ENCODE peak calls at places on chromosome 5, in six cellular contexts. Z, Q, N, J, I and M are unnamed samples.

GRCh38 chr5:68898961-68899471 is 194.8 kb upstream of the SLC30A5 start:
- DNase-seq in I (no peak), Q (peak), N (no peak), Z (no peak), J (peak), M (no peak)

GRCh38 chr5:78549043-78549442 is 99.5 kb downstream of the LHFPL2 start:
- DNase-seq in I (no peak), Q (peak), Z (no peak), N (no peak), J (no peak), M (no peak)

GRCh38 chr5:160198886-160199409 is 30.4 kb upstream of the FABP6 start:
- DNase-seq in Z (peak), I (no peak), J (no peak), Q (no peak), N (no peak), M (no peak)

GRCh38 chr5:158979749-158980521 is 119.8 kb downstream of the EBF1 start:
- DNase-seq in Z (peak), N (no peak), I (no peak), J (no peak), Q (peak), M (no peak)

GRCh38 chr5:179485845-179486575 is 64.3 kb upstream of the RUFY1 start:
- DNase-seq in I (no peak), Q (no peak), Z (no peak), N (no peak), J (peak), M (no peak)

GRCh38 chr5:172585114-172585513 is 55.9 kb upstream of the NEURL1B start:
- DNase-seq in Q (no peak), Z (no peak), N (no peak), J (no peak), I (no peak), M (no peak)

GRCh38 chr5:115375922-115376321 is 79.5 kb upstream of the CCDC112 start:
- DNase-seq in J (peak), Q (peak), Z (no peak), N (no peak), I (no peak), M (no peak)

GRCh38 chr5:21593261-21593660 is 1259.9 kb downstream of the CDH12 start:
- DNase-seq in J (no peak), I (no peak), N (no peak), Q (no peak), Z (no peak), M (no peak)

GRCh38 chr5:170315154-170315553 is 17.6 kb upstream of the LCP2 start:
- DNase-seq in Z (no peak), J (no peak), N (no peak), I (no peak), Q (peak), M (no peak)

GRCh38 chr5:11396867-11397266 is 507.4 kb downstream of the CTNND2 start:
- DNase-seq in Q (no peak), Z (no peak), J (no peak), N (no peak), I (no peak), M (no peak)

GRCh38 chr5:179827684-179828083 is 7.0 kb downstream of the SQSTM1 start:
- DNase-seq in I (no peak), Q (peak), Z (no peak), N (no peak), J (peak), M (no peak)

GRCh38 chr5:38640012-38640395 is 83.6 kb upstream of the LIFR start:
- DNase-seq in I (no peak), Z (no peak), J (peak), N (no peak), Q (peak), M (no peak)

GRCh38 chr5:43635374-43635773 is 32.4 kb downstream of the NNT start:
- DNase-seq in N (no peak), Q (peak), Z (no peak), J (no peak), I (no peak), M (no peak)

GRCh38 chr5:178667109-178667508 is 40.3 kb upstream of the CLK4 start:
- DNase-seq in Z (no peak), J (no peak), N (no peak), Q (no peak), I (no peak), M (no peak)

GRCh38 chr5:65861830-65862241 is 64.5 kb upstream of the ERBIN start:
- DNase-seq in J (peak), Z (no peak), Q (peak), N (no peak), I (peak), M (peak)

GRCh38 chr5:55230086-55230629 is 3.0 kb upstream of the MCIDAS start:
- DNase-seq in Z (no peak), I (no peak), J (no peak), Q (no peak), N (no peak), M (no peak)

GRCh38 chr5:119284031-119284430 is 71.8 kb upstream of the TNFAIP8 start:
- DNase-seq in Q (no peak), J (no peak), Z (no peak), I (no peak), N (no peak), M (no peak)

GRCh38 chr5:81542242-81542641 is 148.3 kb upstream of the ACOT12 start:
- DNase-seq in J (no peak), Z (no peak), Q (no peak), N (no peak), I (no peak), M (no peak)
- TF ChIP-seq CTCF in J (no peak), Z (no peak), Q (no peak), N (no peak), I (no peak), M (no peak)

GRCh38 chr5:147092044-147092443 is 142.8 kb upstream of the STK32A start:
- DNase-seq in Z (no peak), N (no peak), Q (no peak), I (no peak), J (no peak), M (no peak)
- TF ChIP-seq CTCF in Z (no peak), N (no peak), Q (no peak), I (no peak), J (no peak), M (no peak)

DNA sequence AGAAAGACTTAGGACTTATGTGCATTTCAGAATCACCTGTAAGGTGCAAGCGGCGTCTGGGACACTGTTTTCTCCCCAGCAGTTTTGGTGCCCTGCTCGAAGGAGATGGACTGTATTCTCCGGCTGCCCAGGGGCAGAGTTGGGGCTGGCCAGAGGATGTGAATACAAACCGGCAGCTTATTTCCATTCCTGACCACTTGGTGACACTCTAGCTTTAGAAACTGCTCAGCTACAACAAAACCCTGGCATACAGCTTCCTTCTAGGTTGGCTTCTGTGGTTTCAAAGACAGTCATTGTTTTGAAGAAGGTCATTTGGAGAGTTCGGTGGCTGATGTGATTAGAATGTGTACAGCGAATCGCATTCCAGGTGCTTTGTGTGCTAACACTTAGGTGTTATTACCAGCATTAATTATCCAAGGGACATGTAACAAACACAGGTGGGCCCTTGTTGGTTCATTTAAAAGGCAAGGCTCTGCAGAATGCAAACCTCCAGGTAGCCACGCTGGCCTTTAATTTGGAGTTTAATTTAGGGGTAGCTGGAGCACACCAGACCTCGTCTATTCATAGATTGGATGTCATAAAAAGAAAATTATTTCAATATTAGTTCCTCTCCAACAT is 191.0 kb downstream of the MAT2B start:
- DNase-seq in Q (peak), J (peak), N (peak), I (peak), Z (peak), M (peak)
- TF ChIP-seq CTCF in Q (peak), J (peak), N (peak), I (peak), Z (no peak), M (peak)

DNA sequence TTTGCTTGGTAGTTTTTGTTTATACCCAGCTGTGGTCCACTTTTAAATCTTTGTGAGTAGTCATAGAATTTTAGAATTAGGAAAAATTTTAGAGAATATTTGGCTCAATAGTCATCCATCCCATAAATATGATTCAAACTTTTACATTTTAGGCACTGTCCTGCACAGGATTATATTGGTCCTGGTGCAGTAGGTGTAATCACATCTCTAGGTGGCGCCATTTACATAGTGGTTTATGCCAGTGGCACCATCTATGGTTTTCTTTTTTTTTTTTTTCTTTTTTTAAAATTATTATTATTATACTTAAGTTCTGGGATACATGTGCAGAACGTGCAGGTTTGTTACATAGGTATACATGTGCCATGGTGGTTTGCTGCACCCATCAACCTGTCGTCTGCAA is 260.7 kb upstream of the KCNN2 start:
- DNase-seq in Q (peak), J (peak), I (peak), Z (peak), N (no peak), M (peak)
- TF ChIP-seq CTCF in Q (peak), J (peak), I (peak), Z (peak), N (peak), M (peak)

GRCh38 chr5:107388111-107388861 is 282.5 kb downstream of the EFNA5 start:
- DNase-seq in Z (no peak), I (peak), N (no peak), J (peak), Q (peak), M (peak)

GRCh38 chr5:107389769-107390168 is 281.0 kb downstream of the EFNA5 start:
- DNase-seq in Z (no peak), I (no peak), N (no peak), Q (no peak), J (no peak), M (no peak)

GRCh38 chr5:107391787-107392186 is 278.9 kb downstream of the EFNA5 start:
- DNase-seq in N (no peak), Q (no peak), J (no peak), I (no peak), Z (no peak), M (no peak)

GRCh38 chr5:107385701-107386100 is 285.0 kb downstream of the EFNA5 start:
- DNase-seq in Z (no peak), I (no peak), N (no peak), Q (no peak), J (no peak), M (no peak)

DNA sequence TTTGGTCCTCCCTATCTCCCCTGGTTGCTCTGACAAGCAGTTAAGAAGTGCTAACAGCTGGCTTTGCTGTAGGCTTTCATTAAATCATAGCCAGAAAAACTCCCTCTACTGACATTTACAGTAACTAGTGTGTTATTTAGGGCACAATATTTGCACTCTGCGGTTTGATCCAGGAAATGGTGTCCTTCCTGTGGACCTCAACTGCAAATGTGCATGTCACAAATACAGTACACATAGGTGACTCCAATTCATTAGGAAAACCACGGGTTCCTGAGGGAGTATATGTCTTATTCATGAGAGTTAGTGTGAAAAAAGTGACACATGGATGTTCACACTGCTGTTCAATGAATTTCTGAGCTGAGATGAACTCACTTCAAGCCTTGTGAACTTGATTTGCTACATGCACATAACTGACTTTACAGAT is 281.6 kb downstream of the EFNA5 start:
- DNase-seq in Z (no peak), I (no peak), J (peak), N (no peak), Q (peak), M (no peak)
- TF ChIP-seq CTCF in Z (no peak), I (no peak), J (no peak), N (no peak), Q (no peak), M (peak)

GRCh38 chr5:138464388-138465287 is 641 bp upstream of the EGR1 start:
- DNase-seq in Z (peak), Q (peak), I (peak), N (peak), J (peak), M (peak)
- TF ChIP-seq CTCF in Z (peak), Q (no peak), I (no peak), N (peak), J (no peak), M (no peak)

GRCh38 chr5:136802382-136802781 is 437.0 kb upstream of the TRPC7 start:
- DNase-seq in Z (peak), I (no peak), J (no peak), Q (peak), N (no peak), M (no peak)
- TF ChIP-seq CTCF in Z (no peak), I (peak), J (peak), Q (peak), N (peak), M (peak)

DNA sequence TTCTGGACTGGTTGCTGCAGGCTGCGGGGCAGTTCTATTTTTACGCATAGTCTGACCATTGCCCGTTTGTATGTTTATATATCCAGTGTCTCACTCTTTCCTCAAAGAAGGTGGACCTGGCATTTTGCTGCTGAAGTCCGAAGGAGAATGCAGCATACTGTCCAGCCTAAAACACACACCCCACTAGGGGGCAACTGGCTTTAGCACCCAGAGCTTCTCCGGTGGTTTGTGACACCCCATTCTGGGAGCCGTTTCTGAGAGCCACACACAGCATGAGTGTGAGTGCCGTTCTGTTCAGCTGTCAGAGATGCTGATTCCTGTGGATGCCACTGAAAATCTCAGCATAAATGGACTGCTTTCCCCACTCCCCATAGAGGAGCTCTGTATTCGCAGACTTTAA is 290.5 kb upstream of the TAS2R1 start:
- DNase-seq in J (no peak), Q (no peak), Z (no peak), I (no peak), N (no peak), M (no peak)
- TF ChIP-seq CTCF in J (no peak), Q (no peak), Z (no peak), I (peak), N (no peak), M (no peak)